ENCODE peak calls at places on chromosomes 11 and 22, in ten cellular contexts. One of them, this sample, is unnamed.

GRCh38 chr11:103601230-103601846 is 435.1 kb upstream of the DDI1 start:
- DNase-seq in cardiac fibroblast: peak
- DNase-seq in Caki2: peak
- DNase-seq in EL: peak
- DNase-seq in activated naive CD4-positive, alpha-beta T cell: no peak
- DNase-seq in stimulated activated CD8-positive, alpha-beta memory T cell treated with anti-CD3 and anti-CD28 coated beads, Interleukin-7, amount 100 ng/mL, for 1 hour: no peak
- DNase-seq in NCI-H1105 treated with DMSO at 0.1 percent for 48 hours: peak
- DNase-seq in AG09309: peak
- DNase-seq in stromal cell of bone marrow: peak
- DNase-seq in posterior cingulate gyrus: no peak
- DNase-seq in this sample: peak

GRCh38 chr11:77590194-77590591 is 440 bp downstream of the AQP11 start:
- DNase-seq in posterior cingulate gyrus: peak
- DNase-seq in Caki2: no peak
- DNase-seq in EL: peak
- DNase-seq in stromal cell of bone marrow: no peak
- DNase-seq in NCI-H1105 treated with DMSO at 0.1 percent for 48 hours: peak
- DNase-seq in stimulated activated CD8-positive, alpha-beta memory T cell treated with anti-CD3 and anti-CD28 coated beads, Interleukin-7, amount 100 ng/mL, for 1 hour: no peak
- DNase-seq in activated naive CD4-positive, alpha-beta T cell: no peak
- DNase-seq in cardiac fibroblast: peak
- DNase-seq in AG09309: no peak
- DNase-seq in this sample: peak

GRCh38 chr11:126839496-126839895 is 161.1 kb downstream of the KIRREL3 start:
- DNase-seq in cardiac fibroblast: no peak
- DNase-seq in stimulated activated CD8-positive, alpha-beta memory T cell treated with anti-CD3 and anti-CD28 coated beads, Interleukin-7, amount 100 ng/mL, for 1 hour: no peak
- DNase-seq in AG09309: no peak
- DNase-seq in posterior cingulate gyrus: no peak
- DNase-seq in EL: no peak
- DNase-seq in stromal cell of bone marrow: no peak
- DNase-seq in activated naive CD4-positive, alpha-beta T cell: no peak
- DNase-seq in NCI-H1105 treated with DMSO at 0.1 percent for 48 hours: no peak
- DNase-seq in Caki2: no peak
- DNase-seq in this sample: peak

GRCh38 chr22:39661842-39662676 is 91.5 kb downstream of the CACNA1I start:
- DNase-seq in EL: no peak
- DNase-seq in Caki2: no peak
- DNase-seq in stimulated activated CD8-positive, alpha-beta memory T cell treated with anti-CD3 and anti-CD28 coated beads, Interleukin-7, amount 100 ng/mL, for 1 hour: peak
- DNase-seq in stromal cell of bone marrow: no peak
- DNase-seq in AG09309: no peak
- DNase-seq in NCI-H1105 treated with DMSO at 0.1 percent for 48 hours: peak
- DNase-seq in posterior cingulate gyrus: no peak
- DNase-seq in activated naive CD4-positive, alpha-beta T cell: peak
- DNase-seq in cardiac fibroblast: no peak
- DNase-seq in this sample: peak

GRCh38 chr22:23803001-23803819 is 16.4 kb downstream of the SMARCB1 start:
- DNase-seq in NCI-H1105 treated with DMSO at 0.1 percent for 48 hours: no peak
- DNase-seq in stimulated activated CD8-positive, alpha-beta memory T cell treated with anti-CD3 and anti-CD28 coated beads, Interleukin-7, amount 100 ng/mL, for 1 hour: no peak
- DNase-seq in Caki2: no peak
- DNase-seq in AG09309: no peak
- DNase-seq in activated naive CD4-positive, alpha-beta T cell: no peak
- DNase-seq in EL: no peak
- DNase-seq in posterior cingulate gyrus: peak
- DNase-seq in stromal cell of bone marrow: no peak
- DNase-seq in cardiac fibroblast: no peak
- DNase-seq in this sample: peak

GRCh38 chr11:113001709-113002108 is 40.5 kb downstream of the NCAM1 start:
- DNase-seq in activated naive CD4-positive, alpha-beta T cell: no peak
- DNase-seq in stromal cell of bone marrow: no peak
- DNase-seq in posterior cingulate gyrus: no peak
- DNase-seq in NCI-H1105 treated with DMSO at 0.1 percent for 48 hours: peak
- DNase-seq in EL: no peak
- DNase-seq in cardiac fibroblast: no peak
- DNase-seq in stimulated activated CD8-positive, alpha-beta memory T cell treated with anti-CD3 and anti-CD28 coated beads, Interleukin-7, amount 100 ng/mL, for 1 hour: no peak
- DNase-seq in Caki2: no peak
- DNase-seq in AG09309: no peak
- DNase-seq in this sample: no peak

GRCh38 chr11:69533296-69534165 is 52.1 kb downstream of the LINC01488 start:
- DNase-seq in activated naive CD4-positive, alpha-beta T cell: no peak
- DNase-seq in AG09309: no peak
- DNase-seq in stromal cell of bone marrow: no peak
- DNase-seq in Caki2: no peak
- DNase-seq in posterior cingulate gyrus: peak
- DNase-seq in NCI-H1105 treated with DMSO at 0.1 percent for 48 hours: no peak
- DNase-seq in cardiac fibroblast: no peak
- DNase-seq in EL: no peak
- DNase-seq in stimulated activated CD8-positive, alpha-beta memory T cell treated with anti-CD3 and anti-CD28 coated beads, Interleukin-7, amount 100 ng/mL, for 1 hour: no peak
- DNase-seq in this sample: no peak

GRCh38 chr22:28883657-28883916 is 215 bp downstream of the ZNRF3 start:
- DNase-seq in AG09309: no peak
- DNase-seq in posterior cingulate gyrus: no peak
- DNase-seq in NCI-H1105 treated with DMSO at 0.1 percent for 48 hours: no peak
- DNase-seq in activated naive CD4-positive, alpha-beta T cell: no peak
- DNase-seq in cardiac fibroblast: no peak
- DNase-seq in stromal cell of bone marrow: no peak
- DNase-seq in Caki2: no peak
- DNase-seq in EL: no peak
- DNase-seq in stimulated activated CD8-positive, alpha-beta memory T cell treated with anti-CD3 and anti-CD28 coated beads, Interleukin-7, amount 100 ng/mL, for 1 hour: no peak
- DNase-seq in this sample: no peak

GRCh38 chr22:20393705-20394476 is at the start of gene ZNF74:
- DNase-seq in Caki2: peak
- DNase-seq in NCI-H1105 treated with DMSO at 0.1 percent for 48 hours: peak
- DNase-seq in EL: peak
- DNase-seq in stromal cell of bone marrow: peak
- DNase-seq in stimulated activated CD8-positive, alpha-beta memory T cell treated with anti-CD3 and anti-CD28 coated beads, Interleukin-7, amount 100 ng/mL, for 1 hour: peak
- DNase-seq in activated naive CD4-positive, alpha-beta T cell: peak
- DNase-seq in cardiac fibroblast: peak
- DNase-seq in posterior cingulate gyrus: peak
- DNase-seq in AG09309: peak
- DNase-seq in this sample: peak

GRCh38 chr22:45341503-45341902 is 31.8 kb downstream of the FAM118A start:
- DNase-seq in cardiac fibroblast: no peak
- DNase-seq in stimulated activated CD8-positive, alpha-beta memory T cell treated with anti-CD3 and anti-CD28 coated beads, Interleukin-7, amount 100 ng/mL, for 1 hour: no peak
- DNase-seq in stromal cell of bone marrow: no peak
- DNase-seq in Caki2: no peak
- DNase-seq in AG09309: no peak
- DNase-seq in NCI-H1105 treated with DMSO at 0.1 percent for 48 hours: no peak
- DNase-seq in activated naive CD4-positive, alpha-beta T cell: no peak
- DNase-seq in posterior cingulate gyrus: no peak
- DNase-seq in EL: no peak
- DNase-seq in this sample: no peak

GRCh38 chr11:72224587-72225410 is at the start of gene INPPL1:
- DNase-seq in NCI-H1105 treated with DMSO at 0.1 percent for 48 hours: peak
- DNase-seq in activated naive CD4-positive, alpha-beta T cell: no peak
- DNase-seq in cardiac fibroblast: peak
- DNase-seq in Caki2: no peak
- DNase-seq in stromal cell of bone marrow: no peak
- DNase-seq in stimulated activated CD8-positive, alpha-beta memory T cell treated with anti-CD3 and anti-CD28 coated beads, Interleukin-7, amount 100 ng/mL, for 1 hour: no peak
- DNase-seq in posterior cingulate gyrus: no peak
- DNase-seq in EL: peak
- DNase-seq in AG09309: no peak
- DNase-seq in this sample: no peak

GRCh38 chr11:2473361-2474058 is 28.7 kb downstream of the KCNQ1 start:
- DNase-seq in NCI-H1105 treated with DMSO at 0.1 percent for 48 hours: no peak
- DNase-seq in AG09309: no peak
- DNase-seq in activated naive CD4-positive, alpha-beta T cell: no peak
- DNase-seq in stimulated activated CD8-positive, alpha-beta memory T cell treated with anti-CD3 and anti-CD28 coated beads, Interleukin-7, amount 100 ng/mL, for 1 hour: no peak
- DNase-seq in stromal cell of bone marrow: no peak
- DNase-seq in posterior cingulate gyrus: no peak
- DNase-seq in EL: no peak
- DNase-seq in Caki2: no peak
- DNase-seq in cardiac fibroblast: no peak
- DNase-seq in this sample: no peak

GRCh38 chr22:24437820-24438328 is 10.5 kb downstream of the ADORA2A start:
- DNase-seq in stimulated activated CD8-positive, alpha-beta memory T cell treated with anti-CD3 and anti-CD28 coated beads, Interleukin-7, amount 100 ng/mL, for 1 hour: no peak
- DNase-seq in EL: peak
- DNase-seq in cardiac fibroblast: no peak
- DNase-seq in AG09309: no peak
- DNase-seq in NCI-H1105 treated with DMSO at 0.1 percent for 48 hours: no peak
- DNase-seq in Caki2: no peak
- DNase-seq in posterior cingulate gyrus: no peak
- DNase-seq in stromal cell of bone marrow: no peak
- DNase-seq in activated naive CD4-positive, alpha-beta T cell: no peak
- DNase-seq in this sample: no peak

GRCh38 chr22:39234157-39234793 is 10.5 kb downstream of the PDGFB start:
- DNase-seq in activated naive CD4-positive, alpha-beta T cell: no peak
- DNase-seq in posterior cingulate gyrus: no peak
- DNase-seq in stimulated activated CD8-positive, alpha-beta memory T cell treated with anti-CD3 and anti-CD28 coated beads, Interleukin-7, amount 100 ng/mL, for 1 hour: no peak
- DNase-seq in AG09309: no peak
- DNase-seq in Caki2: no peak
- DNase-seq in stromal cell of bone marrow: no peak
- DNase-seq in cardiac fibroblast: peak
- DNase-seq in EL: no peak
- DNase-seq in NCI-H1105 treated with DMSO at 0.1 percent for 48 hours: no peak
- DNase-seq in this sample: no peak

GRCh38 chr11:1516273-1517067 is 29.9 kb upstream of the MOB2 start:
- DNase-seq in NCI-H1105 treated with DMSO at 0.1 percent for 48 hours: no peak
- DNase-seq in activated naive CD4-positive, alpha-beta T cell: no peak
- DNase-seq in cardiac fibroblast: no peak
- DNase-seq in stimulated activated CD8-positive, alpha-beta memory T cell treated with anti-CD3 and anti-CD28 coated beads, Interleukin-7, amount 100 ng/mL, for 1 hour: no peak
- DNase-seq in AG09309: peak
- DNase-seq in Caki2: no peak
- DNase-seq in stromal cell of bone marrow: no peak
- DNase-seq in posterior cingulate gyrus: peak
- DNase-seq in EL: peak
- DNase-seq in this sample: no peak

GRCh38 chr11:20045098-20045688 is 115.1 kb downstream of the DBX1 start:
- DNase-seq in stimulated activated CD8-positive, alpha-beta memory T cell treated with anti-CD3 and anti-CD28 coated beads, Interleukin-7, amount 100 ng/mL, for 1 hour: no peak
- DNase-seq in stromal cell of bone marrow: no peak
- DNase-seq in NCI-H1105 treated with DMSO at 0.1 percent for 48 hours: no peak
- DNase-seq in cardiac fibroblast: no peak
- DNase-seq in posterior cingulate gyrus: no peak
- DNase-seq in activated naive CD4-positive, alpha-beta T cell: no peak
- DNase-seq in EL: no peak
- DNase-seq in AG09309: no peak
- DNase-seq in Caki2: no peak
- DNase-seq in this sample: no peak

GRCh38 chr22:38203855-38204497 is 2.2 kb downstream of the MAFF start:
- DNase-seq in AG09309: no peak
- DNase-seq in EL: peak
- DNase-seq in Caki2: no peak
- DNase-seq in NCI-H1105 treated with DMSO at 0.1 percent for 48 hours: no peak
- DNase-seq in activated naive CD4-positive, alpha-beta T cell: no peak
- DNase-seq in stimulated activated CD8-positive, alpha-beta memory T cell treated with anti-CD3 and anti-CD28 coated beads, Interleukin-7, amount 100 ng/mL, for 1 hour: no peak
- DNase-seq in posterior cingulate gyrus: no peak
- DNase-seq in cardiac fibroblast: no peak
- DNase-seq in stromal cell of bone marrow: peak
- DNase-seq in this sample: no peak

GRCh38 chr11:102849319-102849718 is 5.9 kb upstream of the MMP3 start:
- DNase-seq in activated naive CD4-positive, alpha-beta T cell: no peak
- DNase-seq in cardiac fibroblast: no peak
- DNase-seq in Caki2: no peak
- DNase-seq in posterior cingulate gyrus: no peak
- DNase-seq in stimulated activated CD8-positive, alpha-beta memory T cell treated with anti-CD3 and anti-CD28 coated beads, Interleukin-7, amount 100 ng/mL, for 1 hour: no peak
- DNase-seq in NCI-H1105 treated with DMSO at 0.1 percent for 48 hours: no peak
- DNase-seq in AG09309: peak
- DNase-seq in stromal cell of bone marrow: peak
- DNase-seq in EL: peak
- DNase-seq in this sample: no peak

GRCh38 chr22:25747245-25747944 is 5.4 kb downstream of the MYO18B start:
- DNase-seq in stromal cell of bone marrow: peak
- DNase-seq in Caki2: peak
- DNase-seq in NCI-H1105 treated with DMSO at 0.1 percent for 48 hours: no peak
- DNase-seq in cardiac fibroblast: peak
- DNase-seq in AG09309: peak
- DNase-seq in activated naive CD4-positive, alpha-beta T cell: no peak
- DNase-seq in posterior cingulate gyrus: no peak
- DNase-seq in stimulated activated CD8-positive, alpha-beta memory T cell treated with anti-CD3 and anti-CD28 coated beads, Interleukin-7, amount 100 ng/mL, for 1 hour: no peak
- DNase-seq in EL: peak
- DNase-seq in this sample: no peak

GRCh38 chr22:38766076-38766777 is 10.4 kb upstream of the SUN2 start:
- DNase-seq in stromal cell of bone marrow: no peak
- DNase-seq in NCI-H1105 treated with DMSO at 0.1 percent for 48 hours: peak
- DNase-seq in Caki2: peak
- DNase-seq in posterior cingulate gyrus: peak
- DNase-seq in stimulated activated CD8-positive, alpha-beta memory T cell treated with anti-CD3 and anti-CD28 coated beads, Interleukin-7, amount 100 ng/mL, for 1 hour: no peak
- DNase-seq in EL: peak
- DNase-seq in AG09309: no peak
- DNase-seq in activated naive CD4-positive, alpha-beta T cell: no peak
- DNase-seq in cardiac fibroblast: peak
- DNase-seq in this sample: no peak

GRCh38 chr11:130602700-130603584 is 154.5 kb downstream of the ADAMTS15 start:
- DNase-seq in cardiac fibroblast: no peak
- DNase-seq in stimulated activated CD8-positive, alpha-beta memory T cell treated with anti-CD3 and anti-CD28 coated beads, Interleukin-7, amount 100 ng/mL, for 1 hour: no peak
- DNase-seq in activated naive CD4-positive, alpha-beta T cell: no peak
- DNase-seq in AG09309: no peak
- DNase-seq in EL: no peak
- DNase-seq in Caki2: no peak
- DNase-seq in stromal cell of bone marrow: no peak
- DNase-seq in NCI-H1105 treated with DMSO at 0.1 percent for 48 hours: peak
- DNase-seq in posterior cingulate gyrus: no peak
- DNase-seq in this sample: peak

GRCh38 chr11:128908391-128909246 is 17.5 kb downstream of the KCNJ5 start:
- DNase-seq in activated naive CD4-positive, alpha-beta T cell: no peak
- DNase-seq in stromal cell of bone marrow: no peak
- DNase-seq in AG09309: peak
- DNase-seq in EL: peak
- DNase-seq in posterior cingulate gyrus: peak
- DNase-seq in cardiac fibroblast: peak
- DNase-seq in stimulated activated CD8-positive, alpha-beta memory T cell treated with anti-CD3 and anti-CD28 coated beads, Interleukin-7, amount 100 ng/mL, for 1 hour: no peak
- DNase-seq in Caki2: no peak
- DNase-seq in NCI-H1105 treated with DMSO at 0.1 percent for 48 hours: no peak
- DNase-seq in this sample: no peak

GRCh38 chr11:122853971-122854446 is 15.7 kb downstream of the CRTAM start:
- DNase-seq in Caki2: peak
- DNase-seq in cardiac fibroblast: peak
- DNase-seq in activated naive CD4-positive, alpha-beta T cell: no peak
- DNase-seq in NCI-H1105 treated with DMSO at 0.1 percent for 48 hours: peak
- DNase-seq in posterior cingulate gyrus: no peak
- DNase-seq in stimulated activated CD8-positive, alpha-beta memory T cell treated with anti-CD3 and anti-CD28 coated beads, Interleukin-7, amount 100 ng/mL, for 1 hour: no peak
- DNase-seq in EL: peak
- DNase-seq in AG09309: peak
- DNase-seq in stromal cell of bone marrow: peak
- DNase-seq in this sample: peak

GRCh38 chr11:119315139-119316016 is 1.6 kb downstream of the MCAM start:
- DNase-seq in EL: peak
- DNase-seq in cardiac fibroblast: no peak
- DNase-seq in stimulated activated CD8-positive, alpha-beta memory T cell treated with anti-CD3 and anti-CD28 coated beads, Interleukin-7, amount 100 ng/mL, for 1 hour: no peak
- DNase-seq in activated naive CD4-positive, alpha-beta T cell: no peak
- DNase-seq in Caki2: peak
- DNase-seq in posterior cingulate gyrus: no peak
- DNase-seq in NCI-H1105 treated with DMSO at 0.1 percent for 48 hours: peak
- DNase-seq in stromal cell of bone marrow: no peak
- DNase-seq in AG09309: no peak
- DNase-seq in this sample: peak

GRCh38 chr11:73331138-73331916 is 23.3 kb downstream of the ARHGEF17 start:
- DNase-seq in AG09309: no peak
- DNase-seq in posterior cingulate gyrus: no peak
- DNase-seq in activated naive CD4-positive, alpha-beta T cell: no peak
- DNase-seq in stromal cell of bone marrow: no peak
- DNase-seq in EL: peak
- DNase-seq in Caki2: no peak
- DNase-seq in stimulated activated CD8-positive, alpha-beta memory T cell treated with anti-CD3 and anti-CD28 coated beads, Interleukin-7, amount 100 ng/mL, for 1 hour: no peak
- DNase-seq in cardiac fibroblast: peak
- DNase-seq in NCI-H1105 treated with DMSO at 0.1 percent for 48 hours: no peak
- DNase-seq in this sample: no peak

GRCh38 chr22:40385041-40385782 is 14.8 kb downstream of the SGSM3 start:
- DNase-seq in AG09309: no peak
- DNase-seq in stimulated activated CD8-positive, alpha-beta memory T cell treated with anti-CD3 and anti-CD28 coated beads, Interleukin-7, amount 100 ng/mL, for 1 hour: no peak
- DNase-seq in stromal cell of bone marrow: peak
- DNase-seq in Caki2: no peak
- DNase-seq in NCI-H1105 treated with DMSO at 0.1 percent for 48 hours: no peak
- DNase-seq in posterior cingulate gyrus: no peak
- DNase-seq in cardiac fibroblast: no peak
- DNase-seq in EL: no peak
- DNase-seq in activated naive CD4-positive, alpha-beta T cell: no peak
- DNase-seq in this sample: no peak

GRCh38 chr11:76723548-76723947 is 53.0 kb upstream of the LRRC32 start:
- DNase-seq in cardiac fibroblast: no peak
- DNase-seq in EL: no peak
- DNase-seq in stimulated activated CD8-positive, alpha-beta memory T cell treated with anti-CD3 and anti-CD28 coated beads, Interleukin-7, amount 100 ng/mL, for 1 hour: no peak
- DNase-seq in NCI-H1105 treated with DMSO at 0.1 percent for 48 hours: no peak
- DNase-seq in posterior cingulate gyrus: no peak
- DNase-seq in stromal cell of bone marrow: peak
- DNase-seq in Caki2: no peak
- DNase-seq in AG09309: no peak
- DNase-seq in activated naive CD4-positive, alpha-beta T cell: no peak
- DNase-seq in this sample: no peak

GRCh38 chr11:65863889-65864757 is 3.9 kb downstream of the MUS81 start:
- DNase-seq in activated naive CD4-positive, alpha-beta T cell: no peak
- DNase-seq in EL: peak
- DNase-seq in NCI-H1105 treated with DMSO at 0.1 percent for 48 hours: no peak
- DNase-seq in stromal cell of bone marrow: no peak
- DNase-seq in posterior cingulate gyrus: peak
- DNase-seq in AG09309: no peak
- DNase-seq in cardiac fibroblast: no peak
- DNase-seq in Caki2: no peak
- DNase-seq in stimulated activated CD8-positive, alpha-beta memory T cell treated with anti-CD3 and anti-CD28 coated beads, Interleukin-7, amount 100 ng/mL, for 1 hour: no peak
- DNase-seq in this sample: no peak

This sample was measured in NCI-H526 treated with DMSO at 0.1 percent for 48 hours.